ENCODE peak calls at places on chromosome X, in five cellular contexts. V is RWPE2; S is mesothelial cell of epicardium; J is mammary epithelial cell; N is CD8-positive, alpha-beta T cell. F is an unnamed sample.

GRCh38 chrX:97074400-97074799 is 190.7 kb downstream of the RPA4 start:
- DNase-seq in V (no peak), S (no peak), J (no peak), N (no peak), F (no peak)

GRCh38 chrX:131762802-131763234 is 218.9 kb downstream of the OR13H1 start:
- DNase-seq in V (no peak), S (no peak), J (peak; percentile 70), N (no peak), F (peak; percentile 72)

GRCh38 chrX:153414838-153415552 is 3.7 kb downstream of the ZFP92 start:
- DNase-seq in V (no peak), S (no peak), J (no peak), N (no peak), F (peak; percentile 22)

GRCh38 chrX:10008483-10009056 is 41.4 kb downstream of the CLDN34 start:
- DNase-seq in V (no peak), S (no peak), J (no peak), N (no peak), F (no peak)

GRCh38 chrX:152893631-152894610 is 3.9 kb upstream of the ZNF185 start:
- DNase-seq in V (no peak), S (no peak), J (no peak), N (no peak), F (no peak)

GRCh38 chrX:28223469-28223868 is 242.2 kb upstream of the DCAF8L1 start:
- DNase-seq in V (no peak), S (no peak), J (no peak), N (no peak), F (no peak)

GRCh38 chrX:41300758-41301437 is 33.1 kb upstream of the DDX3X start:
- DNase-seq in V (no peak), S (no peak), J (no peak), N (no peak), F (no peak)

GRCh38 chrX:147958316-147958715 is 22.8 kb upstream of the FMR1NB start:
- DNase-seq in V (no peak), S (no peak), J (peak; percentile 39), N (no peak), F (no peak)

GRCh38 chrX:48592971-48593370 is 4.3 kb upstream of the WDR13 start:
- DNase-seq in V (no peak), S (no peak), J (no peak), N (no peak), F (no peak)

GRCh38 chrX:123990169-123990568 is 28.7 kb downstream of the STAG2 start:
- DNase-seq in V (no peak), S (no peak), J (no peak), N (no peak), F (no peak)

GRCh38 chrX:40975951-40976350 is 109.3 kb upstream of the USP9X start:
- DNase-seq in V (no peak), S (no peak), J (no peak), N (no peak), F (no peak)

GRCh38 chrX:82676386-82676785 is 831.7 kb upstream of the POU3F4 start:
- DNase-seq in V (no peak), S (no peak), J (no peak), N (no peak), F (no peak)
- TF ChIP-seq CTCF in V (peak; percentile 15), S (peak; percentile 43), J (peak; percentile 37), N (no peak), F (no peak)

GRCh38 chrX:119983494-119983893 is 39.9 kb upstream of the NKAP start:
- DNase-seq in V (no peak), S (no peak), J (no peak), N (no peak), F (no peak)

GRCh38 chrX:119986203-119986602 is 42.7 kb upstream of the NKAP start:
- DNase-seq in V (no peak), S (no peak), J (no peak), N (no peak), F (no peak)

GRCh38 chrX:119982145-119982544 is 38.6 kb upstream of the NKAP start:
- DNase-seq in V (no peak), S (no peak), J (no peak), N (no peak), F (no peak)

GRCh38 chrX:119984652-119985051 is 41.1 kb upstream of the NKAP start:
- DNase-seq in V (no peak), S (no peak), J (no peak), N (no peak), F (no peak)

GRCh38 chrX:119981286-119982070 is 37.9 kb upstream of the NKAP start:
- DNase-seq in V (no peak), S (no peak), J (peak; percentile 20), N (no peak), F (no peak)
- TF ChIP-seq CTCF in V (peak; percentile 60), S (no peak), J (peak; percentile 45), N (no peak), F (no peak)

GRCh38 chrX:101619336-101619735 is 1.5 kb upstream of the ARMCX6 start:
- DNase-seq in V (no peak), S (no peak), J (peak; percentile 11), N (no peak), F (no peak)

DNA sequence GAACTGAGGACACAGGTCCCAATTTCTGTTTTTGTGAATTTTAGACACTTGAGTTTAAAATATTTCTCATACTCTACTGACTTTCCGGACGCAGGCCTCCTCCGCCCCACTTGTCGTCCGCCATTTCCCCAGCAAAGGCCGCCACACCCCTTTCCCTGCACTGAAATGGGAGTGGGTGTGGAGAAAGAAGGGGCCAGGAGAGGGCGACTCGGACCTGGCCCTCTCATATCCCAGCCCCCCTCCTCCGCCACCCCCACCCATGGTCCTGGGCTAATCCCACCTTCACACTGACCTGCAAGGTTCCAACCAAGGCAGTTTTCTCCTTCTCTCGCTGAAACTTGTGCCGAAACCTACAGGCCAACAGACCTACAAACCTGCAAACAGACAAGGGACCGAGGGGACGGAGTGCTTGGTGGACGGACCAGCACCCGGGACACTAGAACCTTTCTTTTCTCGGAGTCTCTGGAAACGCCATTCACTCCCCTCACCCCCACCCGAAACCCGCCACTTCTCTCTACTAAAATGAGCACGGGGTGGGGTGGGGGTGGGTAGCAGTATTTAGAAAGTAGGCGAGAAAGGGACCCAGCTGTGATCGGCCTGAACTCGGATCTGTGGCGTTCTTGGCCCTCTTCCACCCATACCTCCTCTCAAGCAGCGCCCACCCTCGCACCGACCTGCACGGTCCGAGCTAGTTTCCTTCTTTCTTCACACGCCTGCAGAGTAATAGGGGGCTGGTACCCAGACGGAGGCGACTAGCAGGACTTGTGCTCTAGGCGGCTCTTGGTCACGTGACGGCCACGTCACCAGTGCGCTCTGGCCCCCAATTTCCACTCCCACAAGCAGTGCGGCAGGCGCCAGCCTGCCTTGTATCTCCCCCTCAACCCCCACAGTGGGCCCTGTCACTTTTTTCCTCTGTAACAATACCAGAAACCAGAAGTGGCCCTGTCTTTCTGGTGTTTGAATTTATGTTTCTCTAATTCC is at the start of gene ARMCX6:
- DNase-seq in V (no peak), S (peak; percentile 47), J (peak; percentile 46), N (peak; percentile 72), F (peak; percentile 65)
- TF ChIP-seq CTCF in V (peak; percentile 47), S (no peak), J (peak; percentile 16), N (no peak), F (peak; percentile 40)

GRCh38 chrX:120334137-120334536 is 22.9 kb upstream of the TMEM255A start:
- DNase-seq in V (no peak), S (no peak), J (no peak), N (no peak), F (no peak)
- TF ChIP-seq CTCF in V (no peak), S (no peak), J (no peak), N (no peak), F (no peak)

GRCh38 chrX:130304587-130305368 is 34.9 kb upstream of the SLC25A14 start:
- DNase-seq in V (no peak), S (no peak), J (no peak), N (no peak), F (no peak)
- TF ChIP-seq CTCF in V (no peak), S (no peak), J (no peak), N (no peak), F (no peak)

DNA sequence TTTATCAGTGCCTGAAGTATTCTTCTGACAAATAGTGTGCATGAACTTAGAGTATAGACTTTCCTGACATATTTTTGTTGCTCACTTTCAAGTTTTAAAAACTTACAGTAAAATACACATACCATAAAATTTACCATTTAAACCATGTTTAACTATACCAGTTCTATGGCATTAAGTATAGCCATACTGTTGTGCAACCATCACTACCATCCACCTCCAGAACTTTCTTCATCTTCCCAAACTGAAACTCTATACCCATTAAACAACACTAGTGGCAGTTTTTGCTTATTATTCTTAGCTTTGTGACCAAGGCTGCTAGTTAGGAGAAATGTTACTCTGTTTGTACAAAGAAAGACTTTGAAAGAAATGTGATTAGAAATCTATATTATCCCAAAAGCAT is 25.8 kb downstream of the ATP7A start:
- DNase-seq in V (no peak), S (no peak), J (no peak), N (no peak), F (no peak)
- TF ChIP-seq CTCF in V (no peak), S (no peak), J (no peak), N (no peak), F (no peak)

GRCh38 chrX:128460835-128461234 is 408.6 kb upstream of the ACTRT1 start:
- DNase-seq in V (no peak), S (no peak), J (no peak), N (no peak), F (no peak)
- TF ChIP-seq CTCF in V (peak; percentile 19), S (no peak), J (peak; percentile 24), N (no peak), F (no peak)

GRCh38 chrX:111444881-111445280 is 32.9 kb upstream of the DCX start:
- DNase-seq in V (no peak), S (no peak), J (no peak), N (no peak), F (no peak)

GRCh38 chrX:111442791-111443190 is 30.8 kb upstream of the DCX start:
- DNase-seq in V (no peak), S (no peak), J (no peak), N (no peak), F (no peak)

GRCh38 chrX:111445485-111445884 is 33.5 kb upstream of the DCX start:
- DNase-seq in V (no peak), S (no peak), J (peak; percentile 35), N (no peak), F (no peak)

GRCh38 chrX:111447298-111447697 is 35.3 kb upstream of the DCX start:
- DNase-seq in V (no peak), S (no peak), J (no peak), N (no peak), F (no peak)
- TF ChIP-seq CTCF in V (peak; percentile 4), S (peak; percentile 39), J (peak; percentile 36), N (no peak), F (no peak)

GRCh38 chrX:77899081-77899828 is at the start of gene COX7B:
- DNase-seq in V (peak; percentile 49), S (no peak), J (peak; percentile 91), N (peak; percentile 57), F (peak; percentile 79)
- TF ChIP-seq CTCF in V (peak; percentile 47), S (no peak), J (peak; percentile 27), N (peak; percentile 22), F (peak; percentile 6)

F was measured in adrenal gland.